ENCODE peak calls at places on chromosomes 11 and 22, in five cellular contexts. G, W, Y, T and S are unnamed samples.

GRCh38 chr11:83725718-83726117 is 439.6 kb upstream of the CCDC90B start:
- DNase-seq in T (no peak), Y (no peak), W (no peak), G (no peak), S (no peak)

GRCh38 chr11:120702656-120703055 is 191.1 kb downstream of the GRIK4 start:
- DNase-seq in W (no peak), Y (no peak), G (no peak), T (no peak), S (no peak)

GRCh38 chr22:17213976-17214375 is 5.3 kb downstream of the ADA2 start:
- DNase-seq in G (no peak), Y (peak; percentile 22), W (peak; percentile 19), T (no peak), S (no peak)

GRCh38 chr22:44405661-44406060 is 92.4 kb downstream of the RTL6 start:
- DNase-seq in W (no peak), G (no peak), T (no peak), Y (no peak), S (no peak)

GRCh38 chr22:30675436-30675835 is 7.8 kb upstream of the DUSP18 start:
- DNase-seq in T (no peak), Y (no peak), W (no peak), G (no peak), S (no peak)

GRCh38 chr11:110349109-110349996 is 52.9 kb upstream of the RDX start:
- DNase-seq in G (no peak), T (no peak), W (no peak), Y (no peak), S (no peak)

GRCh38 chr22:47408409-47408808 is 646.0 kb downstream of the TBC1D22A start:
- DNase-seq in W (no peak), G (no peak), T (no peak), Y (no peak), S (no peak)

GRCh38 chr22:17990167-17990566 is 34.2 kb downstream of the MICAL3 start:
- DNase-seq in T (no peak), W (no peak), Y (no peak), G (no peak), S (no peak)

GRCh38 chr22:21939392-21940319 is 13.0 kb downstream of the PPM1F start:
- DNase-seq in W (no peak), T (no peak), Y (no peak), G (no peak), S (no peak)

GRCh38 chr11:121486054-121486453 is 33.3 kb upstream of the SORL1-AS1 start:
- DNase-seq in W (no peak), T (no peak), Y (no peak), G (no peak), S (no peak)

GRCh38 chr11:776459-777287 is 614 bp downstream of the GATD1 start:
- DNase-seq in G (no peak), T (no peak), W (no peak), Y (peak; percentile 40), S (no peak)

GRCh38 chr11:1055990-1056771 is 18.5 kb upstream of the MUC2 start:
- DNase-seq in T (no peak), Y (no peak), G (no peak), W (no peak), S (no peak)

GRCh38 chr11:104891135-104891534 is 7.1 kb downstream of the CASP12 start:
- DNase-seq in Y (no peak), T (no peak), G (no peak), W (no peak), S (no peak)

GRCh38 chr11:47285969-47286770 is 16.2 kb downstream of the MADD start:
- DNase-seq in T (no peak), Y (no peak), G (no peak), W (no peak), S (no peak)

GRCh38 chr11:36377759-36378553 is 81.9 kb downstream of the PRR5L start:
- DNase-seq in Y (no peak), W (no peak), G (no peak), T (no peak), S (no peak)

DNA sequence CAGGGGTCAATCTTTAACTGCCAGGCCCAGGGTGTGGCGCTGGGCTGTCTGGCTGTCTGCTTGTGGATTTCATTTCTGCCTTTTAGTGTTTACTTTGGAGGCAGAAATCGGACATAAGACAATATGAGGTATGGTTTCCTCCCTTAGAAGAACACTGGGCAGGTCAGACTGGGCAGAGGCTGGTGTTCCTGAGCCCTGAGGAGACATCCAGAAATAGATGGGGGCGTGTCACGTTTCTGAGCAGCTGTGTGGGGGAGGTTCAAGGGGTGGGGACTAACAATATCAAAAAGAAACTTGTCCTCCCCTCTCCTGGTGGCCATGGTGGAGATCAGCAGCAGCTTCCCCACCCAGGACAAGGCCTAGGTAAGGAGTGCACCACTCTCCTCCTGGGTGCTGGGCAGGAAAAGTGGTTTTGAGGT is at the start of gene ART1:
- DNase-seq in Y (no peak), T (no peak), W (no peak), G (no peak), S (no peak)
- TF ChIP-seq CTCF in Y (no peak), T (no peak), W (no peak), G (no peak), S (no peak)

GRCh38 chr22:26303475-26303874 is 125.6 kb upstream of the ASPHD2 start:
- DNase-seq in T (no peak), G (no peak), Y (no peak), W (no peak), S (no peak)

GRCh38 chr22:26308467-26308866 is 120.6 kb upstream of the ASPHD2 start:
- DNase-seq in Y (no peak), T (no peak), W (no peak), G (no peak), S (no peak)

GRCh38 chr22:26310616-26311015 is 118.4 kb upstream of the ASPHD2 start:
- DNase-seq in W (no peak), G (no peak), T (no peak), Y (no peak), S (no peak)

GRCh38 chr22:26302726-26303125 is 126.3 kb upstream of the ASPHD2 start:
- DNase-seq in W (no peak), T (no peak), G (no peak), Y (no peak), S (no peak)

DNA sequence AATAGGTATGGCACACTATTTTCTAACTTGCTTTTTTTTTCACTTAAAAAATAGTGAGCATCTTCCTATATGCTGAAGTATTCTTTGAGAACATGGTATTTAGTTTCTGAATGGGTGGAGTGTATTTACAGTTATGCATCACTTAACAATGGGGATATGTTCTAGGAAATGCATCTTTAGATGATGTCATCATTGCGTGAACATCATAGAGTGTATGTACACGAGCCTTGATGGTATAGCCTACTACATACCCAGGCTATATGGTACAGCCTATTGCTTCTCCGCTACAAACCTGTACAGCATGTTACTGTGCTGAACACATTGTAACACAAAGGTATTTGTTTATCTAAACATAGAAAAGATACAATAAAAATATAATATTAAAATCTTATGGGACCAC is 124.3 kb upstream of the ASPHD2 start:
- DNase-seq in T (no peak), W (no peak), Y (no peak), G (no peak), S (no peak)
- TF ChIP-seq CTCF in T (no peak), W (no peak), Y (no peak), G (no peak), S (no peak)

GRCh38 chr11:128886401-128887119 is 4.6 kb upstream of the KCNJ5 start:
- DNase-seq in Y (no peak), T (no peak), W (no peak), G (peak; percentile 18), S (no peak)
- TF ChIP-seq CTCF in Y (peak; percentile 51), T (no peak), W (no peak), G (peak; percentile 20), S (peak; percentile 35)

GRCh38 chr11:81963018-81963417 is 770.6 kb downstream of the FAM181B start:
- DNase-seq in T (no peak), W (no peak), G (peak; percentile 1), Y (no peak), S (no peak)
- TF ChIP-seq CTCF in T (no peak), W (peak; percentile 11), G (no peak), Y (peak; percentile 50), S (no peak)